ENCODE peak calls at places on chromosomes 12 and 14, in four cellular contexts. X, I, D and Q are unnamed samples.
A peak's percentile ranks its signal among the peaks of the same experiment; 100 is the strongest.

GRCh38 chr14:51157012-51157411 is 62.1 kb upstream of the TRIM9 start:
- DNase-seq in X (peak; percentile 27), I (no peak), D (no peak), Q (no peak)

GRCh38 chr14:24279301-24280186 is 8.1 kb upstream of the RABGGTA start:
- DNase-seq in X (peak; percentile 77), I (peak; percentile 16), D (no peak), Q (peak; percentile 43)

GRCh38 chr12:119446459-119446858 is 111.9 kb downstream of the CCDC60 start:
- DNase-seq in X (no peak), I (no peak), D (no peak), Q (no peak)

GRCh38 chr14:39768579-39768978 is 336.3 kb upstream of the FBXO33 start:
- DNase-seq in X (no peak), I (no peak), D (no peak), Q (no peak)

GRCh38 chr12:69272511-69272910 is 33.1 kb downstream of the CPSF6 start:
- DNase-seq in X (no peak), I (no peak), D (no peak), Q (no peak)

GRCh38 chr12:59698599-59698998 is 102.8 kb downstream of the SLC16A7 start:
- DNase-seq in X (peak; percentile 76), I (no peak), D (no peak), Q (no peak)

GRCh38 chr12:113820842-113821241 is 145.3 kb downstream of the RBM19 start:
- DNase-seq in X (no peak), I (no peak), D (no peak), Q (no peak)

GRCh38 chr14:61374284-61374683 is 52.9 kb downstream of the PRKCH start:
- DNase-seq in X (no peak), I (no peak), D (no peak), Q (no peak)

GRCh38 chr12:76943004-76943403 is 64.2 kb upstream of the CSRP2 start:
- DNase-seq in X (no peak), I (no peak), D (no peak), Q (no peak)

GRCh38 chr14:72645706-72646105 is 248.2 kb downstream of the DPF3 start:
- DNase-seq in X (no peak), I (no peak), D (no peak), Q (no peak)

GRCh38 chr14:61588419-61588901 is 106.9 kb upstream of the HIF1A start:
- DNase-seq in X (no peak), I (no peak), D (no peak), Q (no peak)

GRCh38 chr12:129145381-129145780 is 292.1 kb downstream of the GLT1D1 start:
- DNase-seq in X (no peak), I (no peak), D (no peak), Q (no peak)

GRCh38 chr12:662541-663292 is 528 bp downstream of the NINJ2 start:
- DNase-seq in X (no peak), I (no peak), D (no peak), Q (no peak)

GRCh38 chr12:62711626-62712305 is 223.2 kb downstream of the PPM1H start:
- DNase-seq in X (no peak), I (no peak), D (no peak), Q (no peak)

GRCh38 chr12:101045486-101046474 is 164.3 kb downstream of the SLC5A8 start:
- DNase-seq in X (peak; percentile 15), I (no peak), D (peak; percentile 69), Q (no peak)

GRCh38 chr12:119699199-119699765 is 31.3 kb downstream of the PRKAB1 start:
- DNase-seq in X (no peak), I (no peak), D (no peak), Q (no peak)

GRCh38 chr12:11171145-11171952 is at the start of gene SMIM10L1:
- DNase-seq in X (peak; percentile 93), I (peak; percentile 75), D (peak; percentile 90), Q (peak; percentile 78)

GRCh38 chr14:24481622-24482324 is 26.3 kb downstream of the CMA1 start:
- DNase-seq in X (peak; percentile 33), I (no peak), D (no peak), Q (no peak)

GRCh38 chr12:51012570-51013236 is 13.5 kb downstream of the SLC11A2 start:
- DNase-seq in X (no peak), I (no peak), D (no peak), Q (no peak)

GRCh38 chr14:102050625-102051024 is 36.2 kb downstream of the HSP90AA1 start:
- DNase-seq in X (no peak), I (no peak), D (peak; percentile 70), Q (no peak)

GRCh38 chr12:62260733-62261683 is 804 bp downstream of the USP15 start:
- DNase-seq in X (peak; percentile 68), I (peak; percentile 7), D (no peak), Q (no peak)

GRCh38 chr14:61468063-61468825 is 146.9 kb downstream of the PRKCH start:
- DNase-seq in X (no peak), I (no peak), D (no peak), Q (no peak)

GRCh38 chr12:124433147-124433874 is 134.1 kb downstream of the NCOR2 start:
- DNase-seq in X (no peak), I (no peak), D (no peak), Q (no peak)

GRCh38 chr12:124432376-124432775 is 135.0 kb downstream of the NCOR2 start:
- DNase-seq in X (no peak), I (no peak), D (no peak), Q (no peak)

GRCh38 chr12:124434364-124434763 is 133.0 kb downstream of the NCOR2 start:
- DNase-seq in X (no peak), I (no peak), D (no peak), Q (no peak)

GRCh38 chr12:124434951-124435805 is 132.2 kb downstream of the NCOR2 start:
- DNase-seq in X (no peak), I (no peak), D (no peak), Q (no peak)

DNA sequence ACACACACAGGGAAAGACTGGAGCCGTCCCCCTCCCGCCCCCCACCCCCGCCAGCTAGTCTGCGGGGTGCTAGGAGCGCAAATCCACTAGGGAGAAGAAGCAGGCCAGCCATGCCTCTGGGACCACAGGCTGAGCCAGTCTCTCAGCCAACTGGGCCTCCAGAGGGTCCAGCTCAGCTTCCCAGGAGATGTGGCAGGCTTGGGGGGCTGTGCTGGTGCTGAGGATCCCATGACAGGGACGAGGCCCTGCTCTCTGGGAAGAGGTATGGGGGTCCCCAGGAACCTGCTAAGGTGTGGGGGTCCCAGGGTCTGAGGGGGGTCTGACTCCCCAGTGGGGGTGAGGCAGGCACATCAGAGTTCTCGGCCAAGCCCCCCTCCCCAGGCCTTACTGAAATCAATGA is 133.5 kb downstream of the NCOR2 start:
- DNase-seq in X (no peak), I (no peak), D (no peak), Q (no peak)
- H3K27ac ChIP-seq in X (no peak overlapping the region), I (no peak overlapping the region), D (no peak overlapping the region), Q (no peak overlapping the region)

DNA sequence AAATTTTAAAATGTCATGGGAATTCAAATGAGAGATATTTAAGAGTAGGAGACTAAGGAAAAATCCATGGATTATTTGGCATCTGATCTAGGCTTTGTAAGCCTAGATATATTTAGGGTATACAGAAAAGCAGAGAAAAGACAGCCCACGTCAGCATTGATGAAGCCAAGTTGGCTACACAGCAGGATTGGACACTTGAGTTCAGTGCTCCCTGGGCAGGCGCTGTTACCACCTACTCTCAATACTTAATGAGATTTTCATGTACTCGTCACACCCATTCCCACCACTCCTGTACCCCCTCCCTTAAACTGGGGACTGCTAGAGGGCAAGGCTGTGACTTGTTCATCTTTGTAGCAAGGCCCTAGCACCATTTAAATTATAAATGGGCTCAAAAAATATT is 1.7 kb upstream of the KCNJ8 start:
- DNase-seq in X (no peak), I (no peak), D (no peak), Q (no peak)
- H3K27ac ChIP-seq in X (no peak overlapping the region), I (no peak overlapping the region), D (no peak overlapping the region), Q (no peak overlapping the region)

DNA sequence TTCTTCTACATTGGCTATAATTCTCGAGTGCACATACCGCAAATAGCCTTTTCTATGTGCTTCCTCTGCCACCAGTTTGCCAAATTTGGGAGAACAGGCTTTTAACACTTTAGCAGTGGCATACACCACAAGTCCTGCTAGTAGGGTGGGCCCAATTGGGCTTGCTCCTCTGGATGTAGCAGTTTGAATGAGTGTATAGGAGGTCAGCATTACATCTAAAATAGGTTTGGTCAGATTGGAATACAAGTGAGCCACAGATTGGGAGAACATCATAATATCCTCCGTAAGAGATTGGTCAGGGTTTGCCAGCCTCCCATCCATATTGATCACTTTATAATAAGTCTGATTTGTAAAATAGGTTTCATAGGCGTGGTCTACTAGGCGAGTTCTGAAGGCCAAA is 902 bp downstream of the ABCD2 start:
- DNase-seq in X (no peak), I (no peak), D (no peak), Q (no peak)
- H3K27ac ChIP-seq in X (no peak overlapping the region), I (peak overlapping the region; percentile 87), D (no peak overlapping the region), Q (no peak overlapping the region)

DNA sequence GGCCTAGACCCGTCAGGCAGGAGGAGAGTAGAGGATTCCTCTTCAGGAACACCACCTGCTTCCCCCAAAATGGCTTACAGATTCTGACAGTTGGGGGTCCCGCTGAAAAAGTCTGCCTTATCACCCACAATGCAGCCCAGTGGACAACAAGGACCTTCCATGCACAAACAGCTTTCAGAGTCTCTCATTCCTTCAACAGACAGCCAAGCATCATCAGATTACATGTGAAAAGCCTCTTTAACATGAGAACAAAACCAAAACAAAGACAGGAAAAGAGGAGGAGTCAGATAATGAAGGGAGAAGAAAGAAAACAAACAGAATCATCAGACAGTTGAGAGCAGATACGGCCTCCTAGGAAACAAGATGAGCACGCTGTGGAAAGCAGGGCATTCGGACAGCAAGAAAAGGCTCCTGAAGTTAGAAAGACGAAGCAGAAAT is 18.3 kb downstream of the KCTD10 start:
- DNase-seq in X (no peak), I (no peak), D (no peak), Q (no peak)
- H3K27ac ChIP-seq in X (no peak overlapping the region), I (peak overlapping the region; percentile 71), D (peak overlapping the region; percentile 6), Q (peak overlapping the region; percentile 88)

GRCh38 chr12:2323538-2324261 is 270.9 kb downstream of the CACNA1C start:
- DNase-seq in X (no peak), I (no peak), D (no peak), Q (no peak)

GRCh38 chr12:2326470-2326869 is 273.7 kb downstream of the CACNA1C start:
- DNase-seq in X (no peak), I (no peak), D (no peak), Q (no peak)

GRCh38 chr12:2324375-2324774 is 271.6 kb downstream of the CACNA1C start:
- DNase-seq in X (no peak), I (no peak), D (no peak), Q (no peak)

GRCh38 chr12:2322554-2323120 is 269.9 kb downstream of the CACNA1C start:
- DNase-seq in X (no peak), I (no peak), D (no peak), Q (no peak)

DNA sequence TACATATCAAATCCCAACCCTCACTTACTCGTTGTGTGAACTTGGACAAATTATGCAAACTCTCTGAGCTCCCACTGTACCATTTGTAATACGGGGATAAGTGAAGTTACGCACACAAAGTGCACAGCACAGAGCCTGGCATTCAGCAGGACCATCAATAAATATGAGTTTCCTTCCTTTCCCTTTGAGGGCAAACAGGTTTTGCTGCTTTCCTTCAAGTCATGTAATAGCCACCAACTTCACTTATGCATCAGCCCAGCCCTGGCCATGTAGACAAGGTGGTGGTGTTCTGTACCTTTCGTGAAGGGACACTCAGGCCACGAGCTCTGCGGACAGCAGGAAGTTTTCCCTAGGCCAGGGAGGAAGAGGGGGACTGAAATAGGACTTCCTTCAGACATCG is 272.7 kb downstream of the CACNA1C start:
- DNase-seq in X (no peak), I (no peak), D (no peak), Q (no peak)
- H3K27ac ChIP-seq in X (no peak overlapping the region), I (no peak overlapping the region), D (no peak overlapping the region), Q (no peak overlapping the region)

GRCh38 chr12:23927907-23928306 is 21.6 kb downstream of the SOX5 start:
- DNase-seq in X (no peak), I (no peak), D (no peak), Q (no peak)
- H3K27ac ChIP-seq in X (no peak overlapping the region), I (no peak overlapping the region), D (no peak overlapping the region), Q (no peak overlapping the region)